ENCODE peak calls at places on chromosomes 1 and 21, in six cellular contexts. One of them, this sample, is unnamed.

GRCh38 chr1:75969550-75969949 is 37.3 kb upstream of the ASB17 start:
- DNase-seq in gastrocnemius medialis: no peak
- DNase-seq in ELR: peak; percentile 94
- DNase-seq in hippocampal formation: no peak
- DNase-seq in AG09319: no peak
- DNase-seq in bronchial epithelial cell: peak; percentile 91
- DNase-seq in this sample: no peak

GRCh38 chr21:45167796-45168222 is 93.4 kb downstream of the ADARB1 start:
- DNase-seq in ELR: no peak
- DNase-seq in AG09319: peak; percentile 34
- DNase-seq in hippocampal formation: no peak
- DNase-seq in gastrocnemius medialis: no peak
- DNase-seq in bronchial epithelial cell: no peak
- DNase-seq in this sample: no peak

GRCh38 chr1:155086856-155087535 is 8.4 kb downstream of the EFNA3 start:
- DNase-seq in hippocampal formation: no peak
- DNase-seq in AG09319: no peak
- DNase-seq in gastrocnemius medialis: no peak
- DNase-seq in bronchial epithelial cell: no peak
- DNase-seq in ELR: no peak
- DNase-seq in this sample: no peak

GRCh38 chr21:42161957-42162681 is 56.8 kb upstream of the ABCG1 start:
- DNase-seq in AG09319: no peak
- DNase-seq in ELR: no peak
- DNase-seq in bronchial epithelial cell: no peak
- DNase-seq in hippocampal formation: no peak
- DNase-seq in gastrocnemius medialis: no peak
- DNase-seq in this sample: no peak

GRCh38 chr1:16375521-16376359 is 8.7 kb downstream of the SZRD1 start:
- DNase-seq in bronchial epithelial cell: no peak
- DNase-seq in hippocampal formation: no peak
- DNase-seq in ELR: peak; percentile 85
- DNase-seq in AG09319: no peak
- DNase-seq in gastrocnemius medialis: no peak
- DNase-seq in this sample: peak; percentile 25

GRCh38 chr1:44588551-44588950 is 85.7 kb downstream of the TMEM53 start:
- DNase-seq in bronchial epithelial cell: no peak
- DNase-seq in hippocampal formation: no peak
- DNase-seq in ELR: no peak
- DNase-seq in gastrocnemius medialis: no peak
- DNase-seq in AG09319: no peak
- DNase-seq in this sample: no peak

GRCh38 chr21:21971384-21971783 is 973.2 kb downstream of the NCAM2 start:
- DNase-seq in hippocampal formation: no peak
- DNase-seq in bronchial epithelial cell: no peak
- DNase-seq in ELR: peak; percentile 62
- DNase-seq in gastrocnemius medialis: no peak
- DNase-seq in AG09319: no peak
- DNase-seq in this sample: no peak

GRCh38 chr1:36522461-36523229 is 39.9 kb upstream of the CSF3R start:
- DNase-seq in hippocampal formation: no peak
- DNase-seq in ELR: no peak
- DNase-seq in gastrocnemius medialis: no peak
- DNase-seq in bronchial epithelial cell: no peak
- DNase-seq in AG09319: no peak
- DNase-seq in this sample: no peak

GRCh38 chr1:78688701-78689100 is 39.1 kb downstream of the IFI44 start:
- DNase-seq in bronchial epithelial cell: peak; percentile 52
- DNase-seq in hippocampal formation: no peak
- DNase-seq in AG09319: peak; percentile 24
- DNase-seq in gastrocnemius medialis: no peak
- DNase-seq in ELR: peak; percentile 64
- DNase-seq in this sample: no peak

GRCh38 chr21:17050646-17051045 is 462.2 kb upstream of the CXADR start:
- DNase-seq in bronchial epithelial cell: no peak
- DNase-seq in AG09319: no peak
- DNase-seq in gastrocnemius medialis: no peak
- DNase-seq in ELR: no peak
- DNase-seq in hippocampal formation: no peak
- DNase-seq in this sample: no peak

GRCh38 chr21:44405948-44406872 is 49.1 kb upstream of the LRRC3 start:
- DNase-seq in hippocampal formation: no peak
- DNase-seq in bronchial epithelial cell: no peak
- DNase-seq in gastrocnemius medialis: peak; percentile 7
- DNase-seq in AG09319: no peak
- DNase-seq in ELR: peak; percentile 86
- DNase-seq in this sample: no peak

GRCh38 chr1:23736437-23737134 is 6.7 kb upstream of the ELOA start:
- DNase-seq in ELR: no peak
- DNase-seq in gastrocnemius medialis: no peak
- DNase-seq in AG09319: no peak
- DNase-seq in hippocampal formation: no peak
- DNase-seq in bronchial epithelial cell: no peak
- DNase-seq in this sample: no peak

GRCh38 chr1:216855810-216856209 is 132.6 kb upstream of the ESRRG start:
- DNase-seq in bronchial epithelial cell: no peak
- DNase-seq in AG09319: no peak
- DNase-seq in gastrocnemius medialis: no peak
- DNase-seq in ELR: no peak
- DNase-seq in hippocampal formation: no peak
- DNase-seq in this sample: no peak

GRCh38 chr1:171990371-171990770 is 149.1 kb downstream of the DNM3 start:
- DNase-seq in ELR: no peak
- DNase-seq in AG09319: no peak
- DNase-seq in hippocampal formation: no peak
- DNase-seq in gastrocnemius medialis: no peak
- DNase-seq in bronchial epithelial cell: no peak
- DNase-seq in this sample: no peak

GRCh38 chr21:42688841-42689371 is 35.5 kb downstream of the PDE9A start:
- DNase-seq in bronchial epithelial cell: no peak
- DNase-seq in ELR: no peak
- DNase-seq in hippocampal formation: no peak
- DNase-seq in AG09319: no peak
- DNase-seq in gastrocnemius medialis: no peak
- DNase-seq in this sample: no peak

GRCh38 chr21:46117586-46118304 is 19.8 kb downstream of the COL6A2 start:
- DNase-seq in hippocampal formation: no peak
- DNase-seq in ELR: no peak
- DNase-seq in gastrocnemius medialis: peak; percentile 8
- DNase-seq in bronchial epithelial cell: no peak
- DNase-seq in AG09319: no peak
- DNase-seq in this sample: no peak

GRCh38 chr1:99005537-99005942 is 879 bp upstream of the PLPPR5 start:
- DNase-seq in ELR: no peak
- DNase-seq in AG09319: no peak
- DNase-seq in gastrocnemius medialis: no peak
- DNase-seq in hippocampal formation: peak; percentile 22
- DNase-seq in bronchial epithelial cell: no peak
- DNase-seq in this sample: no peak

GRCh38 chr1:7932524-7933149 is 8.0 kb downstream of the TNFRSF9 start:
- DNase-seq in AG09319: no peak
- DNase-seq in hippocampal formation: no peak
- DNase-seq in gastrocnemius medialis: no peak
- DNase-seq in ELR: no peak
- DNase-seq in bronchial epithelial cell: no peak
- DNase-seq in this sample: no peak

GRCh38 chr1:22166439-22166838 is 23.5 kb upstream of the WNT4 start:
- DNase-seq in ELR: no peak
- DNase-seq in bronchial epithelial cell: peak; percentile 46
- DNase-seq in hippocampal formation: no peak
- DNase-seq in gastrocnemius medialis: no peak
- DNase-seq in AG09319: no peak
- DNase-seq in this sample: no peak

GRCh38 chr1:29688477-29689365 is 452.4 kb downstream of the PTPRU start:
- DNase-seq in gastrocnemius medialis: no peak
- DNase-seq in AG09319: no peak
- DNase-seq in hippocampal formation: no peak
- DNase-seq in ELR: peak; percentile 93
- DNase-seq in bronchial epithelial cell: peak; percentile 53
- DNase-seq in this sample: no peak

GRCh38 chr1:6461538-6462411 is 4.2 kb downstream of the TNFRSF25 start:
- DNase-seq in AG09319: no peak
- DNase-seq in ELR: no peak
- DNase-seq in hippocampal formation: no peak
- DNase-seq in bronchial epithelial cell: no peak
- DNase-seq in gastrocnemius medialis: no peak
- DNase-seq in this sample: no peak

This sample was measured in HFF-Myc.